ENCODE peak calls at places on chromosome 16, in five cellular contexts. H is NCI-H524; U is CD4-positive, CD25-positive, alpha-beta regulatory T cell; M is substantia nigra; T is stomach. Z is an unnamed sample.

GRCh38 chr16:89136931-89137330 is 34.6 kb upstream of the CDH15 start:
- DNase-seq in M (no peak), U (no peak), T (no peak), H (no peak), Z (no peak)

GRCh38 chr16:11586856-11587642 is at the start of gene LITAF:
- DNase-seq in H (peak), U (peak), T (peak), M (peak), Z (peak)

GRCh38 chr16:48608452-48608851 is 1.5 kb downstream of the N4BP1 start:
- DNase-seq in M (no peak), U (peak), T (no peak), H (no peak), Z (no peak)

GRCh38 chr16:90018297-90019200 is 707 bp downstream of the DBNDD1 start:
- DNase-seq in T (peak), H (no peak), U (no peak), M (no peak), Z (no peak)

GRCh38 chr16:49470550-49470949 is 96.9 kb downstream of the C16orf78 start:
- DNase-seq in U (no peak), H (no peak), T (peak), M (no peak), Z (no peak)

GRCh38 chr16:87570938-87571867 is 31.1 kb upstream of the JPH3 start:
- DNase-seq in T (peak), H (no peak), U (no peak), M (peak), Z (no peak)

GRCh38 chr16:53770641-53771040 is 66.7 kb downstream of the FTO start:
- DNase-seq in M (no peak), U (no peak), H (no peak), T (no peak), Z (no peak)

GRCh38 chr16:22397459-22397858 is 23.0 kb upstream of the CDR2 start:
- DNase-seq in M (no peak), H (no peak), U (no peak), T (no peak), Z (no peak)

GRCh38 chr16:89601906-89602272 is 11.6 kb upstream of the DPEP1 start:
- DNase-seq in H (no peak), U (no peak), M (no peak), T (no peak), Z (no peak)

GRCh38 chr16:1707193-1707790 is 1.3 kb downstream of the MAPK8IP3 start:
- DNase-seq in H (no peak), T (no peak), U (peak), M (peak), Z (no peak)

GRCh38 chr16:87541882-87542234 is 49.0 kb upstream of the ZCCHC14 start:
- DNase-seq in T (no peak), M (no peak), H (no peak), U (no peak), Z (no peak)